ENCODE peak calls at places on chromosome 5, in seven cellular contexts. H is esophagus muscularis mucosa, X is aorta, M is PC-3, C is IMR-90, W is psoas muscle, F is SJSA1. K is an unnamed sample. For H3K4me1, the result is how much of the 10 kb centered on the place peaks cover.

GRCh38 chr5:60356716-60357115 is 343.2 kb downstream of the DEPDC1B start:
- DNase-seq in F (no peak), H (no peak), X (no peak), C (no peak), M (no peak), W (no peak), K (no peak)

GRCh38 chr5:146710348-146710747 is 168.2 kb downstream of the PPP2R2B start:
- DNase-seq in X (no peak), W (no peak), C (no peak), F (no peak), H (no peak), M (no peak), K (no peak)

GRCh38 chr5:134000116-134000515 is 4.7 kb downstream of the VDAC1 start:
- DNase-seq in H (no peak), W (peak), M (no peak), F (no peak), X (no peak), C (no peak), K (no peak)

GRCh38 chr5:85000671-85001070 is 616.0 kb upstream of the EDIL3 start:
- DNase-seq in C (peak), X (no peak), W (no peak), F (peak), H (no peak), M (peak), K (no peak)

GRCh38 chr5:66246621-66247020 is 102.5 kb downstream of the SREK1 start:
- DNase-seq in H (peak), F (peak), M (peak), X (no peak), C (peak), W (no peak), K (no peak)

GRCh38 chr5:30436718-30437117 is 756.8 kb upstream of the CDH6 start:
- DNase-seq in M (no peak), W (no peak), X (no peak), H (no peak), C (no peak), F (no peak), K (no peak)

GRCh38 chr5:98770911-98771322 is 2.5 kb upstream of the RGMB start:
- DNase-seq in X (no peak), C (peak), F (peak), H (no peak), W (no peak), M (no peak), K (no peak)

GRCh38 chr5:91288117-91288516 is 95.0 kb downstream of the ARRDC3 start:
- DNase-seq in H (no peak), F (no peak), M (no peak), X (no peak), C (peak), W (no peak), K (no peak)

GRCh38 chr5:1779782-1780620 is 19.6 kb downstream of the MRPL36 start:
- DNase-seq in C (no peak), X (peak), M (no peak), H (no peak), F (no peak), W (no peak), K (no peak)

GRCh38 chr5:72597456-72597948 is 90.3 kb upstream of the ZNF366 start:
- DNase-seq in M (peak), H (peak), W (no peak), X (no peak), F (peak), C (peak), K (no peak)

GRCh38 chr5:134026521-134027202 is 21.9 kb upstream of the VDAC1 start:
- DNase-seq in W (peak), H (no peak), M (peak), X (peak), C (peak), F (no peak), K (peak)

GRCh38 chr5:172770374-172770674 is 671 bp downstream of the DUSP1 start:
- DNase-seq in H (no peak), M (no peak), X (peak), C (no peak), F (no peak), W (no peak), K (no peak)

GRCh38 chr5:103829585-103829984 is 267.0 kb upstream of the NUDT12 start:
- DNase-seq in X (no peak), C (no peak), W (no peak), F (no peak), H (no peak), M (peak), K (no peak)

GRCh38 chr5:10505517-10506095 is 58.3 kb upstream of the ANKRD33B start:
- DNase-seq in F (no peak), X (peak), C (no peak), H (no peak), M (no peak), W (no peak), K (no peak)

GRCh38 chr5:124881333-124881732 is 134.9 kb upstream of the ZNF608 start:
- DNase-seq in X (no peak), W (no peak), C (no peak), F (no peak), M (no peak), H (no peak), K (no peak)

GRCh38 chr5:169581580-169582227 is 1.9 kb upstream of the SPDL1 start:
- DNase-seq in W (no peak), C (peak), M (peak), F (peak), X (no peak), H (no peak), K (peak)

GRCh38 chr5:83721878-83722779 is 1.5 kb upstream of the HAPLN1 start:
- DNase-seq in F (peak), H (no peak), W (no peak), C (peak), M (peak), X (peak), K (no peak)

GRCh38 chr5:133848306-133848924 is 120.0 kb downstream of the C5orf15 start:
- DNase-seq in H (no peak), W (no peak), F (no peak), M (peak), X (peak), C (no peak), K (no peak)

GRCh38 chr5:36066540-36067210 is at the start of gene UGT3A2:
- DNase-seq in M (no peak), C (no peak), F (no peak), H (no peak), W (peak), X (no peak), K (no peak)

GRCh38 chr5:132258102-132259060 is 885 bp downstream of the PDLIM4 start:
- DNase-seq in H (no peak), X (peak), W (peak), C (peak), F (peak), M (peak), K (no peak)

GRCh38 chr5:159933531-159934485 is 17.5 kb downstream of the ADRA1B start:
- DNase-seq in M (no peak), F (peak), H (no peak), X (no peak), W (no peak), C (peak), K (no peak)

GRCh38 chr5:78610163-78610583 is 38.4 kb downstream of the LHFPL2 start:
- DNase-seq in H (no peak), M (no peak), W (no peak), X (no peak), F (no peak), C (peak), K (no peak)

GRCh38 chr5:88480766-88481499 is 212.3 kb upstream of the TMEM161B start:
- DNase-seq in C (no peak), W (no peak), H (no peak), M (no peak), X (no peak), F (peak), K (no peak)

GRCh38 chr5:88674262-88675158 is 208.5 kb downstream of the MEF2C start:
- DNase-seq in X (peak), C (no peak), M (no peak), H (no peak), F (no peak), W (no peak), K (no peak)

GRCh38 chr5:102999191-102999590 is 120.7 kb downstream of the GIN1 start:
- DNase-seq in H (no peak), X (no peak), M (no peak), F (no peak), W (no peak), C (no peak), K (no peak)

GRCh38 chr5:96434201-96434645 is 1.2 kb upstream of the PCSK1 start:
- DNase-seq in H (no peak), W (peak), X (peak), M (peak), C (peak), F (peak), K (no peak)

GRCh38 chr5:77211013-77211690 is 672 bp downstream of the PDE8B start:
- DNase-seq in M (peak), H (no peak), X (no peak), W (no peak), C (no peak), F (no peak), K (no peak)

GRCh38 chr5:157820593-157821252 is 38.2 kb downstream of the CLINT1 start:
- DNase-seq in X (no peak), W (no peak), M (peak), F (peak), H (no peak), C (peak), K (no peak)

GRCh38 chr5:15440434-15440833 is 59.5 kb upstream of the FBXL7 start:
- DNase-seq in H (no peak), X (no peak), W (no peak), M (no peak), C (no peak), F (no peak), K (no peak)

GRCh38 chr5:178483620-178484019 is 106.6 kb downstream of the COL23A1 start:
- DNase-seq in M (no peak), W (no peak), F (no peak), C (no peak), X (no peak), H (no peak), K (no peak)

GRCh38 chr5:135326296-135327240 is 72.5 kb downstream of the MACROH2A1 start:
- DNase-seq in W (no peak), M (no peak), H (no peak), F (no peak), X (peak), C (no peak), K (no peak)

GRCh38 chr5:133934311-133934710 is 34.1 kb downstream of the C5orf15 start:
- DNase-seq in C (no peak), H (no peak), X (no peak), M (no peak), F (no peak), W (no peak), K (no peak)

GRCh38 chr5:37926732-37927131 is 86.9 kb upstream of the GDNF start:
- DNase-seq in H (no peak), X (no peak), F (no peak), W (no peak), M (peak), C (peak), K (no peak)

GRCh38 chr5:178346607-178347334 is 114.2 kb upstream of the PHYKPL start:
- DNase-seq in W (no peak), H (no peak), X (peak), F (no peak), C (no peak), M (no peak), K (no peak)

GRCh38 chr5:43007911-43008368 is 32.2 kb downstream of the ANXA2R start:
- DNase-seq in F (peak), X (peak), C (peak), H (peak), M (peak), W (peak), K (no peak)

GRCh38 chr5:5340206-5340729 is 82.2 kb upstream of the ICE1 start:
- DNase-seq in X (peak), H (no peak), F (peak), M (peak), C (peak), W (peak), K (peak)

GRCh38 chr5:36041537-36041845 is 25.2 kb downstream of the UGT3A2 start:
- DNase-seq in W (no peak), F (no peak), M (no peak), H (peak), X (no peak), C (no peak), K (no peak)

GRCh38 chr5:146788918-146789317 is 89.6 kb downstream of the PPP2R2B start:
- DNase-seq in M (no peak), W (no peak), H (no peak), X (no peak), C (no peak), F (no peak), K (no peak)

GRCh38 chr5:178213003-178213449 is 8.7 kb downstream of the HNRNPAB start:
- DNase-seq in W (no peak), X (no peak), H (no peak), C (no peak), M (no peak), F (no peak), K (no peak)

GRCh38 chr5:115352571-115352970 is 56.1 kb upstream of the CCDC112 start:
- DNase-seq in H (no peak), W (no peak), F (no peak), M (no peak), C (no peak), X (no peak), K (no peak)
- H3K4me1 ChIP-seq in H (under half), W (under half), F (under half), M (under half), C (under half), X (under half), K (under half)

GRCh38 chr5:6715758-6716633 is 2.8 kb downstream of the TENT4A start:
- DNase-seq in C (no peak), F (no peak), M (no peak), W (no peak), H (peak), X (no peak), K (no peak)
- H3K4me1 ChIP-seq in C (under half), F (under half), M (under half), W (half or more), H (half or more), X (under half), K (under half)

GRCh38 chr5:64722588-64722987 is 32.3 kb downstream of the SHISAL2B start:
- DNase-seq in X (no peak), C (no peak), W (no peak), F (no peak), M (no peak), H (no peak), K (no peak)

GRCh38 chr5:64727150-64727549 is 36.8 kb downstream of the SHISAL2B start:
- DNase-seq in M (no peak), W (no peak), X (no peak), C (no peak), H (no peak), F (no peak), K (no peak)
- H3K4me1 ChIP-seq in M (under half), W (under half), X (under half), C (under half), H (under half), F (under half), K (under half)

DNA sequence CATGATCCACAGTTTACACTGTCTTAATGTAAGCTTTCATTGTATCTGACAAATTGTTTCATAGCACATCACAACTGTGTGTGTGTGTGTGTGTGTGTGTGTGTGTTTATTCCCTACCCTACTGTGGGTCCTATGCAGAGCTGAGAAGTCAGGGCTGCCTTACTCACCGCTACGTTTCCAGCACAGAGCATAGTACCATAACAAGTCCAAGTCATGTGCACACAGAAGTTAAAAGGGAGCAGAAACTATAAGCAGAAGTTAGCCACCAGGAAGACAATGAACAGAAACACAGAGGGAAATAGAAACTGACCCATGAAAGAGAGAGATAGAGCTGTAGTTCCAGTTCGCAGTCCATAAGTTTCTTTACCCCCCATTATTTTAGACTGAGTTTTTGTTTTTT is 38.2 kb upstream of the DMXL1 start:
- DNase-seq in X (no peak), M (no peak), C (peak), H (no peak), W (no peak), F (no peak), K (no peak)
- H3K4me1 ChIP-seq in X (under half), M (under half), C (under half), H (under half), W (under half), F (under half), K (under half)

GRCh38 chr5:151058891-151059611 is 21.8 kb downstream of the TNIP1 start:
- DNase-seq in X (peak), M (no peak), C (no peak), H (no peak), F (no peak), W (peak), K (no peak)

GRCh38 chr5:151062405-151063135 is 18.3 kb downstream of the TNIP1 start:
- DNase-seq in W (peak), F (peak), X (no peak), M (no peak), C (no peak), H (no peak), K (no peak)

GRCh38 chr5:151063136-151063544 is 17.7 kb downstream of the TNIP1 start:
- DNase-seq in H (no peak), X (no peak), M (peak), W (no peak), F (peak), C (peak), K (no peak)

GRCh38 chr5:151058301-151058700 is 22.5 kb downstream of the TNIP1 start:
- DNase-seq in F (no peak), C (no peak), M (no peak), X (peak), H (no peak), W (peak), K (no peak)

GRCh38 chr5:151060742-151061141 is 20.1 kb downstream of the TNIP1 start:
- DNase-seq in X (no peak), W (peak), F (no peak), C (no peak), M (no peak), H (no peak), K (no peak)
- H3K4me1 ChIP-seq in X (under half), W (half or more), F (under half), C (under half), M (under half), H (half or more), K (under half)

DNA sequence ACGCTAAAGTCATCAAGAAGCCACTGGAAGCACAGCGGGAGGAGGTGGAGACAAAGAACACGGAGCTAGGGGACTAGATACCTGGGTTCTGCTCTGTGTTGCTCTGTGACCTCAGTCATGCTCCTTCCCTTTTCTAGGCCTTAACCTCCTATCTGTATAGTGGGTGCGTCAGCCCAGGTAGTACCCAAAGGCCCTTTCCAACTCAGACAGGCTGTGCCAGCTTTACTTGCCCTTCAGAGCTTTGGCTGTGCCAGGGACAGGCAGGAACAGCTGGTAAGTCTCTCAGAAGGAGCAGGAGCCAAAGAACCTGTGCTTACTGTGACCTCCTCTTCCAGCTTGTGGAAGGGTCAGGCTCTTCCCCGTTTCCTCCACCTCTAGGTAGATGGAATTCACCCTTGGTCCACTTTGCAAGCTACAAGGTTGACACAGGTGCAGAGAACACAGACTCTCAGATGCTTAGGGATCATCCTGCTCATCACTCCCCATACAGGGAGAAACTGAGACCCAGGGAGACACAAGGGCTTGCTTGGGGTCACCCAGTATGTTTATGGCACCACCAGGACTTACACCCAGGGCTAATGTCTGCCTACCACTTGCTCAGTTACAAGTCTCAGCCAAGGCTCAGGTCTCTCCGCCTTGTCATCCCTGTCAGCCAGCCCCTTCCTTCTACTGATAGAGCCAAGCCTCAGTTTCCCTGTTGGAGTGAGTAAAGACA is 1.7 kb downstream of the CCDC69 start:
- DNase-seq in X (no peak), C (no peak), F (no peak), M (no peak), H (no peak), W (peak), K (no peak)
- H3K4me1 ChIP-seq in X (under half), C (under half), F (under half), M (under half), H (half or more), W (half or more), K (under half)

DNA sequence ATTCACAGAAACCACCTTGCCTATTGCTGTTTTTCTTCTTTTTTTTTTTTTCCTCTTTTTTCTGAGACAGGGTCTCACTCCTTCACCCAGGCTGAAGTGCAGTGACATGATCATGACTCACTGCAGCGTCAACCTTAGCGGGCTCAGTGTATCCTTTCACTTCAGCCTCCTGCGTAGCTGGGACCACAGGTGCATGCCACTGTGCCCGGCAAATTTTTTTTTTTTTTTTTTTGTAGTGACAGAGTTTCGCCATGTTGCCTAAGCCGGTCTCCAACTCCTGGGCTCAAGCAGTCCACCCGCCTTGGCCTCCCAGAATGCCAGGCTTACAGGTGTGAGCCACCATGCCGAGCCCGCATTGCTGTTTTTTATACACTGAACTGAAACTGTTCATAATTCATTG is 13.8 kb downstream of the MAP3K1 start:
- DNase-seq in W (no peak), F (no peak), X (no peak), C (peak), M (peak), H (no peak), K (no peak)
- H3K4me1 ChIP-seq in W (under half), F (under half), X (under half), C (under half), M (under half), H (half or more), K (under half)

DNA sequence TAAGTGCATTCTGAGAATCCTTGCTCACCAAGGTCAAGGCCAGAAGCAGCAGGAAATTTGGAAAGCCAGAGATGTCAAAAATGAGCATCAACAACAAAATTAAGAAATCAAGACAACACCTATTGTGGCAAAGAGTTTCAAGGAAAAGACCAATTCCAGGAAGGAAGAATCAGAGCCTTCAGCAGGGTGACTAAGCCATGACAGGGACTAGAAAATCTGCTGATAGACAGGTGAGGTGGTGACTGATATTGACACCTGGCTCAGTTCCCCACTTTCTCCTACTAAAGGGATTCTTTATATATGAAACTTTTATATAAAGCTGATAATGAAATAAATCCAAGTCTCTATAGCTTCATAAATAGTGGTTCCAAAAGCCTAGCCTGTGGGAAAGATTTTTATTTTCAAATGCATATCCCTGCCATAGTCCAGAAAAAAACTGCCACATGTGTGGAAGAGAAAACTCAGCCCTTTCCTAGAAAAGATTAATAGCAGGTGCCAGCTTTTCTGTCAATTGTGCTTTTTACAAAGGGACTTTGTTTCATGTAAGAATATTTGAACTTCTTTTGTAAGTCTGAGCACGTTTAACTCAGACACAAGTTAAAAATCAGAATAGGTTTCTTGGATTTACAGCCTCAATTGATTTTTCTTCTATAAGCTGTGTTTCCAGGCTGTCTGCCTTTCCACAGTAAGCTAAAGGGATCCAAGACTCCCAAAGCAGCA is 81.1 kb upstream of the GRAMD2B start:
- DNase-seq in C (no peak), F (no peak), X (no peak), W (no peak), H (no peak), M (peak), K (no peak)
- H3K4me1 ChIP-seq in C (under half), F (under half), X (under half), W (under half), H (under half), M (under half), K (under half)